ENCODE peak calls at places on chromosomes 16 and 17, in six cellular contexts. P is HuH-7.5; A is type B pancreatic cell; F is skeletal muscle cell; M is activated naive CD8-positive, alpha-beta T cell treated with anti-CD3 and anti-CD28 coated beads, Interleukin-2, amount 50 U/mL, for 16 hours; G is stimulated activated CD8-positive, alpha-beta memory T cell treated with anti-CD3 and anti-CD28 coated beads, Interleukin-7, amount 100 ng/mL, for 1 hour. J is an unnamed sample.
A peak's percentile ranks its signal among the peaks of the same experiment; 100 is the strongest.

GRCh38 chr17:48037036-48037881 is at the start of gene COPZ2:
- DNase-seq in P (peak; percentile 52), A (no peak), F (no peak), M (no peak), G (no peak), J (peak; percentile 93)

GRCh38 chr17:8163978-8164814 is 1.4 kb upstream of the VAMP2 start:
- DNase-seq in P (peak; percentile 45), A (no peak), F (no peak), M (no peak), G (no peak), J (no peak)

GRCh38 chr17:28948873-28949184 is 2.5 kb downstream of the PHF12 start:
- DNase-seq in P (peak; percentile 59), A (no peak), F (no peak), M (no peak), G (no peak), J (peak; percentile 52)

GRCh38 chr16:66842765-66843164 is 1.4 kb upstream of the CA7 start:
- DNase-seq in P (no peak), A (no peak), F (no peak), M (no peak), G (no peak), J (no peak)

GRCh38 chr17:31841850-31842415 is 17.1 kb downstream of the COPRS start:
- DNase-seq in P (no peak), A (no peak), F (no peak), M (no peak), G (no peak), J (no peak)

GRCh38 chr17:83144421-83145357 is 65.3 kb downstream of the METRNL start:
- DNase-seq in P (no peak), A (no peak), F (no peak), M (no peak), G (no peak), J (no peak)

GRCh38 chr16:66728117-66728787 is 23.2 kb downstream of the DYNC1LI2 start:
- DNase-seq in P (no peak), A (no peak), F (no peak), M (no peak), G (no peak), J (no peak)

GRCh38 chr16:19583665-19584300 is 28.3 kb downstream of the VPS35L start:
- DNase-seq in P (peak; percentile 24), A (no peak), F (no peak), M (no peak), G (no peak), J (no peak)

GRCh38 chr17:57313276-57313835 is 57.0 kb downstream of the MSI2 start:
- DNase-seq in P (no peak), A (no peak), F (no peak), M (no peak), G (no peak), J (no peak)

GRCh38 chr16:14179116-14179515 is 108.0 kb downstream of the MRTFB start:
- DNase-seq in P (no peak), A (no peak), F (no peak), M (no peak), G (no peak), J (no peak)

GRCh38 chr16:10679921-10680320 is 14.8 kb downstream of the TEKT5 start:
- DNase-seq in P (no peak), A (peak; percentile 60), F (no peak), M (no peak), G (no peak), J (no peak)

GRCh38 chr17:4710693-4711634 is 532 bp downstream of the ARRB2 start:
- DNase-seq in P (no peak), A (no peak), F (no peak), M (no peak), G (no peak), J (no peak)

GRCh38 chr16:78890496-78890895 is 710.0 kb downstream of the MAF start:
- DNase-seq in P (no peak), A (no peak), F (no peak), M (no peak), G (no peak), J (no peak)

GRCh38 chr16:50371936-50372595 is 3.3 kb upstream of the BRD7 start:
- DNase-seq in P (no peak), A (no peak), F (no peak), M (no peak), G (no peak), J (no peak)

GRCh38 chr17:81806461-81807209 is 2.7 kb downstream of the GCGR start:
- DNase-seq in P (no peak), A (no peak), F (no peak), M (no peak), G (no peak), J (no peak)

GRCh38 chr17:82283208-82283749 is 9.8 kb upstream of the CSNK1D start:
- DNase-seq in P (no peak), A (no peak), F (peak; percentile 62), M (no peak), G (no peak), J (no peak)

GRCh38 chr17:8383143-8383974 is at the start of gene RPL26:
- DNase-seq in P (peak; percentile 83), A (peak; percentile 94), F (peak; percentile 92), M (peak; percentile 85), G (peak; percentile 83), J (peak; percentile 57)

GRCh38 chr17:45405250-45406086 is 27.2 kb downstream of the ARHGAP27 start:
- DNase-seq in P (peak; percentile 61), A (no peak), F (no peak), M (no peak), G (no peak), J (no peak)

GRCh38 chr17:40598021-40598927 is 33.0 kb upstream of the CCR7 start:
- DNase-seq in P (no peak), A (peak; percentile 24), F (no peak), M (peak; percentile 78), G (peak; percentile 28), J (no peak)

GRCh38 chr17:28741358-28742349 is 2.2 kb upstream of the TRAF4 start:
- DNase-seq in P (no peak), A (no peak), F (no peak), M (no peak), G (no peak), J (no peak)

GRCh38 chr16:80084614-80085013 is 456.2 kb upstream of the DYNLRB2 start:
- DNase-seq in P (peak; percentile 16), A (no peak), F (no peak), M (no peak), G (no peak), J (peak; percentile 47)

GRCh38 chr17:75517277-75517865 is 1.0 kb downstream of the TSEN54 start:
- DNase-seq in P (peak; percentile 80), A (no peak), F (no peak), M (no peak), G (no peak), J (no peak)

GRCh38 chr17:80793851-80794267 is 197.8 kb upstream of the CHMP6 start:
- DNase-seq in P (no peak), A (no peak), F (no peak), M (no peak), G (no peak), J (no peak)

GRCh38 chr17:10521949-10522348 is 3.6 kb upstream of the MYH1 start:
- DNase-seq in P (no peak), A (no peak), F (no peak), M (no peak), G (no peak), J (no peak)

GRCh38 chr16:55539049-55539448 is 27.4 kb upstream of the CAPNS2 start:
- DNase-seq in P (no peak), A (no peak), F (peak; percentile 34), M (no peak), G (no peak), J (no peak)

GRCh38 chr17:17474341-17474740 is 2.5 kb upstream of the MED9 start:
- DNase-seq in P (no peak), A (no peak), F (no peak), M (no peak), G (no peak), J (no peak)

GRCh38 chr17:59220328-59221158 is at the start of gene GDPD1:
- DNase-seq in P (peak; percentile 95), A (peak; percentile 99), F (peak; percentile 49), M (peak; percentile 94), G (peak; percentile 93), J (peak; percentile 47)

GRCh38 chr17:7356072-7356549 is 1.2 kb downstream of the TMEM95 start:
- DNase-seq in P (peak; percentile 84), A (peak; percentile 84), F (no peak), M (peak; percentile 66), G (peak; percentile 74), J (peak; percentile 86)

GRCh38 chr16:89217388-89218191 is at the start of gene ZNF778:
- DNase-seq in P (peak; percentile 97), A (no peak), F (peak; percentile 36), M (peak; percentile 45), G (peak; percentile 49), J (peak; percentile 95)

GRCh38 chr16:28130099-28131088 is 66.9 kb upstream of the GSG1L start:
- DNase-seq in P (no peak), A (no peak), F (no peak), M (no peak), G (no peak), J (no peak)

GRCh38 chr16:28196331-28196987 is 15.3 kb downstream of the XPO6 start:
- DNase-seq in P (no peak), A (no peak), F (no peak), M (no peak), G (no peak), J (no peak)

GRCh38 chr16:87166321-87166720 is 150.9 kb downstream of the C16orf95 start:
- DNase-seq in P (no peak), A (no peak), F (no peak), M (no peak), G (no peak), J (no peak)

GRCh38 chr16:86305440-86305839 is 204.9 kb upstream of the FOXF1 start:
- DNase-seq in P (no peak), A (no peak), F (no peak), M (no peak), G (no peak), J (no peak)

GRCh38 chr16:85329059-85329812 is 217.0 kb upstream of the CIBAR2 start:
- DNase-seq in P (no peak), A (no peak), F (no peak), M (no peak), G (no peak), J (no peak)

GRCh38 chr16:85211247-85211910 is 99.1 kb upstream of the CIBAR2 start:
- DNase-seq in P (no peak), A (no peak), F (no peak), M (no peak), G (no peak), J (no peak)

GRCh38 chr16:85334718-85335583 is 222.7 kb upstream of the CIBAR2 start:
- DNase-seq in P (peak; percentile 66), A (no peak), F (no peak), M (no peak), G (no peak), J (no peak)

GRCh38 chr17:56305017-56305416 is 151.7 kb downstream of the ANKFN1 start:
- DNase-seq in P (no peak), A (no peak), F (no peak), M (no peak), G (no peak), J (no peak)

GRCh38 chr17:45038771-45039634 is 12.4 kb downstream of the DCAKD start:
- DNase-seq in P (no peak), A (no peak), F (no peak), M (no peak), G (no peak), J (no peak)

GRCh38 chr17:74729866-74730265 is 7.2 kb upstream of the RAB37 start:
- DNase-seq in P (no peak), A (no peak), F (no peak), M (no peak), G (no peak), J (no peak)

GRCh38 chr17:915416-916201 is 64.0 kb downstream of the NXN start:
- DNase-seq in P (no peak), A (no peak), F (no peak), M (no peak), G (no peak), J (no peak)

J was measured in 8988T.